ENCODE peak calls at places on chromosome 10, in five cellular contexts. N, P, M, E and W are unnamed samples.

GRCh38 chr10:115059301-115059898 is 33.8 kb upstream of the ATRNL1 start:
- DNase-seq in M (no peak), P (no peak), E (no peak), N (no peak), W (no peak)

GRCh38 chr10:110725809-110726641 is 81.9 kb downstream of the RBM20 start:
- DNase-seq in P (no peak), N (no peak), E (no peak), M (no peak), W (no peak)

GRCh38 chr10:57249615-57250281 is 888.7 kb upstream of the ZWINT start:
- DNase-seq in E (no peak), N (no peak), P (no peak), M (no peak), W (peak; percentile 84)

GRCh38 chr10:15571570-15571969 is 148.2 kb downstream of the ITGA8 start:
- DNase-seq in N (peak; percentile 67), P (no peak), E (peak; percentile 71), M (no peak), W (no peak)

GRCh38 chr10:102069066-102069465 is 3.9 kb downstream of the HPS6 start:
- DNase-seq in N (no peak), E (no peak), P (no peak), M (no peak), W (no peak)

GRCh38 chr10:15046626-15047025 is 2.9 kb downstream of the OLAH start:
- DNase-seq in P (no peak), N (no peak), M (no peak), E (peak; percentile 84), W (no peak)

GRCh38 chr10:84613336-84614021 is 285.1 kb downstream of the CCSER2 start:
- DNase-seq in P (peak; percentile 37), E (peak; percentile 32), N (no peak), M (no peak), W (no peak)

GRCh38 chr10:117132751-117133231 is 5.3 kb downstream of the VAX1 start:
- DNase-seq in P (peak; percentile 35), E (no peak), N (no peak), M (no peak), W (no peak)

GRCh38 chr10:73819513-73820093 is 8.2 kb upstream of the NDST2 start:
- DNase-seq in E (no peak), M (no peak), P (no peak), N (no peak), W (no peak)

GRCh38 chr10:14688606-14689005 is 86.1 kb downstream of the FAM107B start:
- DNase-seq in N (no peak), E (peak; percentile 64), P (no peak), M (no peak), W (no peak)

GRCh38 chr10:30114871-30115270 is 55.5 kb upstream of the JCAD start:
- DNase-seq in M (no peak), N (peak; percentile 79), P (no peak), E (peak; percentile 52), W (no peak)

GRCh38 chr10:92284112-92284704 is 6.7 kb downstream of the CPEB3 start:
- DNase-seq in N (no peak), P (no peak), M (no peak), E (no peak), W (no peak)

GRCh38 chr10:8051851-8052257 is 2.6 kb upstream of the GATA3 start:
- DNase-seq in N (no peak), P (no peak), M (no peak), E (no peak), W (no peak)

GRCh38 chr10:89382757-89383156 is 4.9 kb downstream of the IFIT1B start:
- DNase-seq in E (no peak), M (no peak), N (no peak), P (no peak), W (no peak)

DNA sequence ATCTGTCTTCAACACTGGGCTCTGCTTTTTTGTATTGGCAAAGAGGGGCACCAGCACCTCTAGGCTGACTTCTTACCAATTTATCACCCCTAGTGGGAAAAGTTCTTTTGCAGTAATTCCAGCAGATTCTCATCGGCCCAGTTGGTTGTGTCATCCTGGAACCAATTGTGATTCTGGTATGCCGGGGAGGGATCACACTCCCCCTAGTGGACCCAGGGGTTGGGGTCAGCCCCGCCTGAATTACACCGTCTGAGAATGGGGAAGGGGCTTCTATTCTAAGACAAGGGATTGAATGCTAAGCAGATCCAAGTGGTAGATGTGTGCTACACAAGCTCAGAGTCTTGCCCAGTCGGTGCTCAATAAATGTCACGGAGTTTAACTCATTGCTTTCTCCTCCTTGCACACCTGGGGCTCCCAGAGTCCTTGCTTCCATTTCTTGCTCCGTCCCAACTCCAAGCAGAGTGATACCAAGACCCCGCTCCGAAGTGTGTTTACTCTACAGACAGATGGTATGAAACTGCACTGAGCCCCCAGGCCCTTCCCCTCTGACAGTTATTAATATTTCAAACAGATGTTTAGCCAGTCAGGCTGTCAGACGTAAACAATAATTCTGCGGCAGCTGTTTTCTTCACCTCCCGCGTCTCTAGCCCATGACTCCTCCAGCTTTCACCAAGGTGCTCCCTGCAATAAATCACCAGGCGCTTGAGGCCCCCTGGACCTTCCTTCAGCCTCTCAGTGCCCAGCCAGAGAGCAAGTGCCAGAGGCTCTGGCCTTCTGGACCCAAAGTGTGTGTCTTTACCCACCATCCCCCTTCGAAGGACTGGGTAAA is 71.8 kb downstream of the C10orf105 start:
- DNase-seq in M (no peak), E (no peak), N (no peak), P (peak; percentile 26), W (no peak)
- TF ChIP-seq CTCF in M (peak; percentile 38), E (peak; percentile 53), N (no peak), P (peak; percentile 62), W (peak; percentile 61)

DNA sequence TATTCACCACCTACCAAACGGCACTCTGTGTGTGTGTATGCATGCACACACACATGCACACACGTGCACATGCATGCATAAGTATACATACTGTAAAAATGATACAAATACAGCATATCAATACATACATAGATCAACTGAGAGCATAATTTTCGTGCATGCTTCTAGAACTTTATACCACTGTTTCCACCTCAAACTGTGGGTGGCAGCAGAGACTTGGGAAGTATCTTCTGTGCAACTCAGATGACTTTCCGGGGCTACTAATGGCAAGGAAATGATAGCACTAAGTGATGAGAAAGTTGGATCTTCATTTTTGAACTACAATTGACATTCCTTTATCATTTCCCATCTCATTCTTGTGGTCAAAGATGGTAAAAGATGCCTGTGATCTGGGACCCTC is 570.7 kb downstream of the REEP3 start:
- DNase-seq in P (no peak), M (no peak), E (no peak), N (no peak), W (no peak)
- TF ChIP-seq CTCF in P (peak; percentile 55), M (no peak), E (peak; percentile 11), N (no peak), W (peak; percentile 83)

GRCh38 chr10:86757110-86757790 is 831 bp downstream of the BMPR1A start:
- DNase-seq in N (peak; percentile 82), P (peak; percentile 29), M (no peak), E (peak; percentile 67), W (no peak)
- TF ChIP-seq CTCF in N (peak; percentile 14), P (peak; percentile 55), M (peak; percentile 29), E (peak; percentile 28), W (peak; percentile 73)

DNA sequence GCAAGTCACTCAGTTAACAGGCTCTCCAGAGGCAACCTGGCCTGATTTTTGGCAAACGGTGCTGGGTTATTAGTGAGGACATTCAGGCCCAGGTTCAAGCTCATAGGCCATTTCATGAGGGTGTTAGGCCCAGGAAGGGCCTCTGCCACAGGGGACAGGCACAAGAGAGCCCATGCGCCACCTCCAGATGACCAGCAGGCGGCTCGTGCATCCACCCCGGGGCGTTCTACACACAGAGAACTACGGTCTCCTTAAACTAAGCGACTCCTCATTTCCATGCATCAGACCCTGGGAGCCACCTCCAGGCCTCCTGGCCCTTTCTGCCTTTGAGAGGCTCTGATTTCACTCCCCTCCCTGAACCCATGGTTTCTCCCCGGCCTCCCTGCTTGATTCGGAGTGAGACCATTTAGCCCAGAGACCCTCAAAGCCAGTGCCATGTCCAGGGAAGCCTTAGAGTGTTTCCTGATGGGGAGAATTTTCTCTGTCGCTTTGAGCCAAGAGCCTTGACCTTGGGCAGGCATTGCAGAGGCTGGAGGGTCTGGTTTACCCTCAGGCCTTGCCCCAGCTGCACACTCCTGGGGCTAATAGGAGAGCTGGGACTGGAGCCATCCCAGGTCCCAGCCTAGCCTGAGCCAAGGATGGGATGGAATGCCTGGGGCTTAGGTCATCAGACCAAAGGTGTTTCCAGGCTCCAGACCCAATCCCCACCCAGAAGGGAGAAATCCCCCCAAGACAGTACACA is 188.0 kb downstream of the GRID1 start:
- DNase-seq in P (peak; percentile 43), E (no peak), N (no peak), M (no peak), W (peak; percentile 68)
- TF ChIP-seq CTCF in P (peak; percentile 59), E (peak; percentile 8), N (no peak), M (peak; percentile 6), W (peak; percentile 41)

GRCh38 chr10:100020161-100020882 is 10.6 kb upstream of the DNMBP start:
- DNase-seq in M (no peak), P (no peak), N (no peak), E (no peak), W (no peak)

GRCh38 chr10:100021322-100021721 is 11.6 kb upstream of the DNMBP start:
- DNase-seq in P (no peak), M (no peak), N (no peak), E (no peak), W (no peak)

GRCh38 chr10:100020883-100021248 is 11.1 kb upstream of the DNMBP start:
- DNase-seq in E (no peak), N (no peak), P (no peak), M (no peak), W (no peak)

GRCh38 chr10:100022403-100022802 is 12.7 kb upstream of the DNMBP start:
- DNase-seq in P (no peak), M (no peak), N (no peak), E (peak; percentile 60), W (no peak)

DNA sequence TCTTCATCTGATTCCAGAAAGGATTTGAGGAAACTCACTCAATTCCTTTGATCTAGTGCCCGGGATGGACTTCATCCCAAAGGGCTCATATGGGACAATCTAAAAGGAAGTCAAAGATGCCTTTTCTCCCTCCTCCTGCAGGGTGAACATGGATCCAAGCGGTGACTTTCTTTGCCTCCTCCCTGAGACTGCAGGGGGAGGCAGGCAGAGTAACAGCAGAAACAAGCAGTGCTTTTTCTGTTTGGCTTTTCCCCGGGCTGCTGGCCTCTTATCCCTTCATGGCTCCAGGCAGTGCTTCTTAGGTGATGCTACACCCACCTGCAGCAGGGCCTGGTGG is 10.0 kb upstream of the DNMBP start:
- DNase-seq in E (no peak), P (no peak), M (no peak), N (no peak), W (no peak)
- TF ChIP-seq CTCF in E (peak; percentile 30), P (peak; percentile 37), M (peak; percentile 16), N (no peak), W (peak; percentile 43)

GRCh38 chr10:25696013-25696708 is 237.9 kb upstream of the MYO3A start:
- DNase-seq in M (no peak), P (no peak), N (no peak), E (no peak), W (no peak)
- TF ChIP-seq CTCF in M (no peak), P (no peak), N (no peak), E (no peak), W (no peak)